ENCODE peak calls at places on chromosomes 3 and 15, in nine cellular contexts. Y, H, L, C, Q, U, G, M and P are unnamed samples.
A peak's percentile ranks its signal among the peaks of the same experiment; 100 is the strongest.

GRCh38 chr15:101633356-101633755 is 18.8 kb downstream of the TM2D3 start:
- DNase-seq in Y (no peak), H (no peak), L (no peak), C (no peak), Q (no peak), U (no peak), G (no peak), M (no peak), P (no peak)

GRCh38 chr3:101036213-101036618 is 43.0 kb upstream of the ABI3BP start:
- DNase-seq in Y (no peak), H (no peak), L (no peak), C (peak; percentile 64), Q (peak; percentile 84), U (no peak), G (peak; percentile 61), M (no peak), P (peak; percentile 28)

GRCh38 chr15:99071091-99071680 is 33.7 kb upstream of the SYNM start:
- DNase-seq in Y (no peak), H (peak; percentile 57), L (no peak), C (no peak), Q (no peak), U (no peak), G (no peak), M (no peak), P (no peak)

GRCh38 chr3:127699098-127699945 is 26.6 kb downstream of the ABTB1 start:
- DNase-seq in Y (no peak), H (no peak), L (no peak), C (no peak), Q (no peak), U (peak; percentile 37), G (no peak), M (no peak), P (no peak)

GRCh38 chr3:19543212-19543841 is 390.7 kb downstream of the EFHB start:
- DNase-seq in Y (no peak), H (no peak), L (no peak), C (peak; percentile 76), Q (no peak), U (no peak), G (peak; percentile 1), M (peak; percentile 8), P (no peak)

GRCh38 chr15:86850939-86851338 is 771.3 kb downstream of the AGBL1 start:
- DNase-seq in Y (no peak), H (no peak), L (no peak), C (no peak), Q (no peak), U (no peak), G (no peak), M (no peak), P (no peak)

GRCh38 chr3:113537155-113537554 is 4.8 kb downstream of the SIDT1 start:
- DNase-seq in Y (no peak), H (no peak), L (no peak), C (no peak), Q (no peak), U (no peak), G (no peak), M (no peak), P (no peak)

GRCh38 chr3:53775018-53775417 is 71.2 kb downstream of the CHDH start:
- DNase-seq in Y (no peak), H (no peak), L (no peak), C (no peak), Q (no peak), U (no peak), G (no peak), M (no peak), P (no peak)

GRCh38 chr3:30343067-30343831 is 263.2 kb upstream of the TGFBR2 start:
- DNase-seq in Y (no peak), H (no peak), L (no peak), C (no peak), Q (peak; percentile 95), U (no peak), G (no peak), M (no peak), P (no peak)

GRCh38 chr15:73002509-73002908 is 49.8 kb upstream of the NEO1 start:
- DNase-seq in Y (no peak), H (no peak), L (no peak), C (no peak), Q (no peak), U (no peak), G (no peak), M (no peak), P (no peak)

GRCh38 chr3:141776376-141776775 is 13.2 kb downstream of the GRK7 start:
- DNase-seq in Y (no peak), H (no peak), L (no peak), C (no peak), Q (no peak), U (no peak), G (no peak), M (no peak), P (no peak)

GRCh38 chr3:10421996-10422395 is 83.4 kb downstream of the ATP2B2 start:
- DNase-seq in Y (no peak), H (no peak), L (no peak), C (no peak), Q (no peak), U (no peak), G (no peak), M (no peak), P (no peak)

GRCh38 chr3:150133293-150133692 is 162.6 kb upstream of the PFN2 start:
- DNase-seq in Y (no peak), H (no peak), L (no peak), C (no peak), Q (no peak), U (no peak), G (no peak), M (no peak), P (no peak)

GRCh38 chr3:197408177-197408957 is 110.0 kb upstream of the DLG1 start:
- DNase-seq in Y (no peak), H (no peak), L (no peak), C (no peak), Q (no peak), U (peak; percentile 36), G (no peak), M (no peak), P (no peak)

GRCh38 chr3:154778057-154778456 is 302.1 kb upstream of the MME start:
- DNase-seq in Y (no peak), H (no peak), L (no peak), C (no peak), Q (no peak), U (no peak), G (no peak), M (no peak), P (no peak)

GRCh38 chr3:142817897-142818296 is 71.0 kb downstream of the PCOLCE2 start:
- DNase-seq in Y (no peak), H (no peak), L (no peak), C (no peak), Q (no peak), U (no peak), G (no peak), M (no peak), P (no peak)

GRCh38 chr15:45891766-45892165 is 256.9 kb downstream of the SQOR start:
- DNase-seq in Y (no peak), H (no peak), L (peak; percentile 17), C (no peak), Q (no peak), U (no peak), G (no peak), M (no peak), P (no peak)

GRCh38 chr3:49173792-49174170 is 2.4 kb downstream of the KLHDC8B start:
- DNase-seq in Y (no peak), H (no peak), L (no peak), C (no peak), Q (no peak), U (no peak), G (no peak), M (no peak), P (no peak)

GRCh38 chr3:49174586-49174985 is 3.2 kb downstream of the KLHDC8B start:
- DNase-seq in Y (no peak), H (no peak), L (no peak), C (no peak), Q (no peak), U (no peak), G (no peak), M (no peak), P (no peak)

GRCh38 chr3:49171775-49172500 is 540 bp downstream of the KLHDC8B start:
- DNase-seq in Y (no peak), H (no peak), L (no peak), C (no peak), Q (no peak), U (no peak), G (no peak), M (no peak), P (no peak)

GRCh38 chr3:49172616-49173041 is 1.2 kb downstream of the KLHDC8B start:
- DNase-seq in Y (no peak), H (no peak), L (no peak), C (no peak), Q (peak; percentile 30), U (no peak), G (no peak), M (no peak), P (peak; percentile 76)

DNA sequence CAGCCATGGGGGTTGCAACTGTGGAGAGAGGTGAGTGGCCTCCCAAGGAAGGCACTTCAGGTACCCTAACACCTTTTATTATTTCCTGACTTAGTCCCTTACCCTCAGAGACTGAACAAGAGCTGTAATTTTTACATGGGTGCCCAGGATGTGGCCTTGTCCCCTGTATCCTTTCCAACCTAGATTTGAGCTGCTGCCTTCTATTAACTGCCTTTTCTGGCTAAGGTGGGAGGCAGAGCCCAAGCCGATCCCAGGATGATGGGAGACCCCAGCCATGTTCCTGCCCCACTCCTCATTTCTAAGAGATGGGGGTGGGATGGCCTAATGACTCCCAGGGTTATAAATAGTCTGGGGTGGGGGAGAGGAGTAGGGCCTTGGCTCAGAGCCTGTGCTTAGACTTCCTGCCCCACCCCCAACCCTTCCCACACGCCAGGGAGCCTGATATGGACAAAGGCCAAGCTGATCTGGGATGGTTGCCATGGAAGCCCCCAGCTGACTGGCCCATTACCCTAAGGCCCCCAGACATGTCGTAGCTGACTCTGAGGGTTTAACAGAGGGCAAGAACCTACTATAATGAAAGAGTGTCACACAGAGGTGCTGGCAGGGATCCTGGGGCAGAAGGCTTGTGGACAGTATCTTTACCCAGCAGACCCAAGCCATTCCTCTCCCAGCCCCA is 1.9 kb downstream of the KLHDC8B start:
- DNase-seq in Y (no peak), H (no peak), L (peak; percentile 36), C (peak; percentile 59), Q (peak; percentile 88), U (no peak), G (no peak), M (no peak), P (no peak)
- H3K4me3 ChIP-seq in Y (no peak overlapping the region), H (peak overlapping the region; percentile 80), L (peak overlapping the region; percentile 59), C (peak overlapping the region; percentile 32), Q (no peak overlapping the region), U (no peak overlapping the region), G (no peak overlapping the region), M (no peak overlapping the region), P (peak overlapping the region; percentile 77)

GRCh38 chr3:170699158-170700053 is 113.5 kb upstream of the SLC7A14 start:
- DNase-seq in Y (no peak), H (no peak), L (no peak), C (no peak), Q (no peak), U (no peak), G (no peak), M (no peak), P (no peak)
- TF ChIP-seq POLR2AphosphoS5 in Y (no peak), H (no peak), L (no peak), C (no peak), Q (no peak), U (no peak), G (no peak), M (no peak), P (no peak)

GRCh38 chr3:43390255-43390588 is 103.9 kb downstream of the SNRK start:
- DNase-seq in Y (no peak), H (no peak), L (no peak), C (no peak), Q (no peak), U (no peak), G (no peak), M (no peak), P (no peak)
- H3K4me3 ChIP-seq in Y (no peak overlapping the region), H (no peak overlapping the region), L (no peak overlapping the region), C (no peak overlapping the region), Q (no peak overlapping the region), U (no peak overlapping the region), G (no peak overlapping the region), M (no peak overlapping the region), P (no peak overlapping the region)

GRCh38 chr15:63043391-63044076 is 987 bp downstream of the TPM1 start:
- DNase-seq in Y (peak; percentile 58), H (no peak), L (no peak), C (no peak), Q (peak; percentile 48), U (peak; percentile 90), G (no peak), M (no peak), P (peak; percentile 36)
- TF ChIP-seq POLR2AphosphoS5 in Y (no peak), H (no peak), L (no peak), C (no peak), Q (peak; percentile 23), U (peak; percentile 56), G (no peak), M (no peak), P (no peak)